ENCODE peak calls at places on chromosomes 4 and X, in nine cellular contexts. U is AG04449, N is right lobe of liver, V is body of pancreas, P is colonic mucosa, O is AG10803, R is upper lobe of right lung, F is brain microvascular endothelial cell, H is fibroblast of lung. D is an unnamed sample.

GRCh38 chr4:127783026-127783769 is 1.1 kb downstream of the HSPA4L start:
- DNase-seq in H (peak), U (peak), O (peak), F (peak), R (peak), P (peak), V (peak), N (peak), D (peak)

GRCh38 chrX:72268601-72269365 is 8.3 kb downstream of the RPS4X start:
- DNase-seq in F (peak), P (no peak), U (peak), N (no peak), R (no peak), O (peak), H (peak), V (no peak), D (peak)

GRCh38 chr4:52572936-52573485 is 86.1 kb downstream of the USP46 start:
- DNase-seq in R (no peak), U (peak), N (no peak), P (no peak), O (peak), F (no peak), V (no peak), H (peak), D (peak)

GRCh38 chr4:4606321-4606720 is 64.5 kb upstream of the STX18 start:
- DNase-seq in N (no peak), O (peak), H (peak), V (no peak), U (no peak), R (no peak), P (no peak), F (peak), D (no peak)

GRCh38 chr4:94545296-94545695 is 93.6 kb downstream of the PDLIM5 start:
- DNase-seq in R (no peak), F (peak), V (no peak), O (peak), H (peak), U (no peak), P (no peak), N (no peak), D (peak)

GRCh38 chrX:131987252-131987651 is 35.9 kb upstream of the STK26 start:
- DNase-seq in V (no peak), R (no peak), U (no peak), N (no peak), P (no peak), O (no peak), F (no peak), H (no peak), D (no peak)

GRCh38 chrX:132953358-132953757 is 5.1 kb downstream of the HS6ST2 start:
- DNase-seq in V (no peak), N (no peak), H (peak), P (no peak), O (no peak), R (no peak), F (no peak), U (no peak), D (no peak)

GRCh38 chr4:8534129-8534528 is 46.1 kb upstream of the GPR78 start:
- DNase-seq in P (peak), O (peak), V (peak), N (no peak), U (no peak), R (no peak), H (peak), F (peak), D (peak)

GRCh38 chr4:71608674-71609062 is 175.2 kb downstream of the GC start:
- DNase-seq in O (no peak), U (no peak), P (no peak), H (no peak), F (no peak), V (no peak), N (no peak), R (no peak), D (no peak)

GRCh38 chr4:123452585-123452984 is 56.0 kb downstream of the SPRY1 start:
- DNase-seq in V (no peak), N (no peak), H (peak), R (no peak), P (peak), F (peak), U (peak), O (peak), D (peak)

GRCh38 chr4:181662383-181662782 is 580.8 kb upstream of the TENM3 start:
- DNase-seq in F (peak), U (no peak), O (peak), R (no peak), H (peak), V (no peak), P (no peak), N (no peak), D (peak)

GRCh38 chrX:19122641-19123009 is 357 bp upstream of the ADGRG2 start:
- DNase-seq in N (no peak), V (no peak), P (no peak), U (no peak), R (no peak), F (no peak), O (no peak), H (no peak), D (no peak)

GRCh38 chrX:96770315-96770714 is 85.7 kb downstream of the DIAPH2 start:
- DNase-seq in R (no peak), N (no peak), F (no peak), P (no peak), U (no peak), V (no peak), H (peak), O (peak), D (peak)

GRCh38 chr4:119729815-119730643 is 101.4 kb upstream of the PDE5A start:
- DNase-seq in H (peak), O (peak), V (peak), R (no peak), P (peak), U (peak), N (peak), F (peak), D (peak)

GRCh38 chrX:3648084-3648483 is 65.4 kb downstream of the PRKX start:
- DNase-seq in H (no peak), V (no peak), F (no peak), R (no peak), O (no peak), P (no peak), N (no peak), U (no peak), D (no peak)

GRCh38 chr4:6448476-6449170 is 23.8 kb downstream of the PPP2R2C start:
- DNase-seq in O (no peak), V (no peak), H (no peak), U (no peak), R (peak), N (no peak), P (no peak), F (no peak), D (no peak)

GRCh38 chr4:113292371-113293042 is 243.1 kb downstream of the ANK2 start:
- DNase-seq in H (peak), O (peak), R (no peak), P (peak), U (no peak), F (no peak), N (no peak), V (no peak), D (peak)

GRCh38 chrX:14963447-14964236 is 90.4 kb downstream of the MOSPD2 start:
- DNase-seq in O (peak), P (no peak), U (no peak), F (peak), V (no peak), H (peak), R (no peak), N (no peak), D (peak)

GRCh38 chr4:148787831-148788477 is 345.7 kb upstream of the NR3C2 start:
- DNase-seq in F (no peak), U (no peak), O (peak), P (peak), R (no peak), N (no peak), V (no peak), H (peak), D (peak)

GRCh38 chr4:95167809-95168208 is 381.0 kb downstream of the UNC5C start:
- DNase-seq in V (no peak), O (no peak), R (no peak), H (no peak), F (no peak), P (no peak), U (no peak), N (no peak), D (no peak)

GRCh38 chr4:185520119-185520518 is 15.2 kb downstream of the PDLIM3 start:
- DNase-seq in R (no peak), F (peak), V (no peak), H (peak), P (no peak), O (no peak), N (no peak), U (no peak), D (peak)

GRCh38 chr4:177313263-177313662 is 3.6 kb downstream of the NEIL3 start:
- DNase-seq in H (no peak), O (peak), R (no peak), V (no peak), P (no peak), N (no peak), U (no peak), F (no peak), D (peak)

GRCh38 chr4:154164931-154165839 is 326.4 kb downstream of the DCHS2 start:
- DNase-seq in V (no peak), N (no peak), R (no peak), U (peak), O (peak), F (peak), P (no peak), H (peak), D (peak)

GRCh38 chrX:23919706-23920320 is 12.0 kb downstream of the CXorf58 start:
- DNase-seq in R (no peak), V (no peak), O (peak), F (no peak), U (no peak), H (peak), P (no peak), N (no peak), D (peak)

GRCh38 chr4:177546745-177547144 is 104.5 kb upstream of the AGA start:
- DNase-seq in N (no peak), V (no peak), U (no peak), O (no peak), H (peak), R (no peak), P (no peak), F (no peak), D (no peak)

GRCh38 chr4:113810906-113811305 is 49.4 kb upstream of the CAMK2D start:
- DNase-seq in N (no peak), R (no peak), V (no peak), P (no peak), O (peak), F (peak), U (no peak), H (peak), D (peak)

GRCh38 chr4:74531952-74532794 is 87.2 kb downstream of the AREG start:
- DNase-seq in F (peak), N (no peak), O (peak), U (peak), R (no peak), H (peak), V (no peak), P (peak), D (peak)

GRCh38 chr4:154691229-154691628 is 52.6 kb upstream of the LRAT start:
- DNase-seq in P (no peak), H (no peak), V (no peak), N (no peak), R (no peak), F (no peak), U (no peak), O (peak), D (peak)

GRCh38 chr4:80336582-80336981 is 1.1 kb downstream of the CFAP299 start:
- DNase-seq in U (no peak), V (peak), N (peak), R (peak), H (peak), O (peak), F (peak), P (peak), D (peak)

GRCh38 chr4:88012652-88013051 is 5.2 kb downstream of the PKD2 start:
- DNase-seq in U (no peak), F (no peak), O (no peak), P (no peak), N (no peak), H (no peak), V (no peak), R (no peak), D (no peak)

GRCh38 chrX:154043003-154043402 is 23.3 kb upstream of the IRAK1 start:
- DNase-seq in O (peak), N (no peak), P (no peak), V (no peak), R (no peak), U (peak), F (peak), H (peak), D (peak)

GRCh38 chr4:1216869-1217294 is 32.0 kb downstream of the CTBP1 start:
- DNase-seq in P (no peak), R (no peak), V (no peak), U (no peak), H (no peak), O (no peak), F (no peak), N (no peak), D (no peak)

GRCh38 chr4:186347743-186348142 is 81.8 kb downstream of the F11 start:
- DNase-seq in V (peak), H (no peak), P (no peak), U (no peak), N (no peak), O (no peak), R (no peak), F (no peak), D (no peak)

GRCh38 chr4:134650461-134650860 is 448.9 kb upstream of the PABPC4L start:
- DNase-seq in R (no peak), U (no peak), O (no peak), H (no peak), N (no peak), F (no peak), V (no peak), P (no peak), D (no peak)
- TF ChIP-seq CTCF in R (no peak), U (no peak), O (no peak), H (no peak), N (no peak), F (no peak), V (no peak), P (no peak), D (no peak)

DNA sequence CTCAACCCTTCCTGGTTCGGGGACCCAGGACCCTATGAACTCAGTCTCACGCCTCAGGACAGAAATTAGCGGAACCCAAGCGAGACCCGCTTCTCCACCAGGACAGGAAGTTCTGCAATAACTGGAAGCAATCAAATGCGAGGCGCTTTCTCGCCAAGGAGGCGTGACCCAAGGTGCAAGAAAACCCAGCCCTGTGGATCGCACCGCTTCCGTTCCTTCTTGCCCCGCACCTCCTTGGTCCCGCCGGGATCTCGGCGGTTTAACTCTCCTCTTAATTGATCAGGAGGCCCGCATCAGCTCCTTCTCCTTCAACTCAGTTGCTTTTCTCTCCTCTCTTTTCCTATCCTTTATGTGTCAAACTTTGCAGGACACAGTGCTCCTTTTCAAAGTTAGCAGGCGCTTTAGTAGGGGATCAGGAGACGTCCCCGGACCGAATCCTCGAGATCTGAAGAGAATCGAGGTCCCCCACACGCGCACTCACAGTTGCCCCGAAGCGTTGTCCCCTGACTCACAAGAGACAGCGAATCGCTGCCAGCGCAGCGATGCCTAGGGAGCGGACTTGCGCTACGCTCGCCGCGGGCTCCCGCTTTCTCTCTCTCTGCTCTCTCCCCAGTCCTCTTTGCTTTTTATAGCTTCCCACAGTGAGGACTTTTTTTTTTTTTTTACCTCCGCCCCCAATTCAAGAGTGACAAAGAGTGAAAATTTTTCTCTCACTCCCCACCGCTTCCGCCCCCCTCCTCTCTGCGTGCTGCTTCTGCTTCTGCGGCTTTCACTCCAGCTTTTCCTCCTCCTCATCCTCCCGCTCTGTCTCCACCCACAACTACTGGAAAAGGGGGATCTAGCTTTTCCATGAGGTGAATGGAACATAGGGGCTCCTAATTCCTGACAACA is at the start of gene DKK2:
- DNase-seq in V (peak), H (peak), N (no peak), R (peak), P (no peak), F (no peak), U (no peak), O (peak), D (peak)
- H3K4me3 ChIP-seq in V (no peak), H (peak), N (peak), R (peak), P (peak), F (peak), U (peak), O (peak), D (peak)

GRCh38 chrX:17968367-17968766 is 107.3 kb upstream of the RAI2 start:
- DNase-seq in H (no peak), P (no peak), O (no peak), U (no peak), R (no peak), F (no peak), N (no peak), V (no peak), D (no peak)

GRCh38 chrX:17967888-17968287 is 106.8 kb upstream of the RAI2 start:
- DNase-seq in H (no peak), O (no peak), F (no peak), U (no peak), P (no peak), R (no peak), V (peak), N (peak), D (no peak)

GRCh38 chrX:17964871-17965270 is 103.8 kb upstream of the RAI2 start:
- DNase-seq in U (no peak), N (peak), P (no peak), V (no peak), O (no peak), H (no peak), F (no peak), R (no peak), D (peak)
- TF ChIP-seq CTCF in U (no peak), N (no peak), P (no peak), V (no peak), O (no peak), H (no peak), F (no peak), R (no peak), D (no peak)

DNA sequence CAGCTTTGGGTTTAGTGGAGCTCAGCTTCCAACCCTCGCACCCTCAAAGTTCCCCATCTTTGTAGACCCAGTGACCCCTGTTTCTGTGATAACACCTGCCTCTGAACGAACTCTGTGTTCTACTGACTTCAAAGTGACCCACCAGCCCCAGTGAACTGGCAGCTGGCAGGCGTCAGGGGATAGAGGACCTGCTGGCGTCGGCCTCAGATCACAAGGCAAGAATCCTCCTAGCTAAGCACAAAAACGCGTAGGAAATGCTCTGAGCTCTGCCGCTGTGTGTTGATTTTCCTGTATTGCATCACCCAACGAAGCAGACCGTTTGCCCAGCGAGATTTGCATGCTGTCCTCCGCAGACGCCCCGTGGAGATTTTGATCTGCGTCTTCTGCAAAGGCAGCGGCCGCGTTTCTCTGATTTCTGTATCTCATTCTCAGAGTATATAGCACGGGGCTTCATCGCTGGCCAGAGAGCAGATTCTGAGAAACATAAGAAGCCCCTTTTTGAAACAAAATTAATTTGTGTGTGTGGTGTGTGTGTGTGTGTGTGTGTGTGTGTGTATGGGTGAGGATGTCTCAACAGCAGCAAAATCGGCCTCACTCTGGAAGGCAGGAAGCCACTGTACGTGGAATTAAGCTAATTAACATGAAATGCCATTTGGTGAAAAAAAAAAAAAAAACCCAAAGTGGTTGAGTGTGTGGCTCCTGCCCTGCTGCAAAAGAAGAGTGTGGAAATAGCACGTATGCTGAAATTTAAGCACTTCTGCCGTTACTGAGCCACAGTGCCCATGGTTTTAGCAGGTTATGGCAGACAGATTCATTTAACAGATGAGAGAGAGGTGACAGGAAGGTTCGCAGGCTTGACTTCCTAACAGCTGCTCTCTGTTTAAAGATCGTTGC is 29.2 kb upstream of the ASMTL start:
- DNase-seq in H (peak), P (peak), N (peak), V (peak), F (peak), O (peak), R (peak), U (peak), D (peak)
- H3K4me3 ChIP-seq in H (no peak), P (no peak), N (no peak), V (no peak), F (no peak), O (peak), R (peak), U (peak), D (no peak)

DNA sequence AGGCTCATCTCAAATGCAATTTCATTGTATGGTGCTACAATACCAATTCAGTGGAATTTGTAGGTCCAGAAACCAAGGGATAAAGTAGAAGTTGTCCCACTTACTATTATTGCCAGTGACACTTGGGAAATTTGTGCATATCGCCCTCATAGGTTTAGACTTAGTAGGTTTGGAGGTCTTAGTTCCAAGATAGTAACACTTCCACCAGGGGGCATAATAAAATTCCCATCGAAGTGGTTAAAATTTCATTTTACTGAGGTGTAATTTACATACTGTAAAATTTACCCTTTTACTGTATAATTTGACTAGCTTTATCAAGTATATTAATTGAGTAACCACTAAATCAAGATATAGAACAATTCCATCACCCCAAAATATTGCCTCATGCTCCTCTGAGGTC is 174.6 kb downstream of the INPP4B start:
- DNase-seq in R (no peak), V (no peak), O (no peak), H (no peak), P (no peak), U (no peak), F (no peak), N (no peak), D (no peak)
- TF ChIP-seq CTCF in R (no peak), V (no peak), O (peak), H (peak), P (no peak), U (no peak), F (peak), N (no peak), D (no peak)

D was measured in fibroblast of the aortic adventitia.